ENCODE peak calls at places on chromosomes 5 and 9, in six cellular contexts. T, B, R, J, M and X are unnamed samples.

GRCh38 chr5:148011407-148012124 is 52.2 kb upstream of the SPINK5 start:
- DNase-seq in T (no peak), B (no peak), R (peak; percentile 66), J (no peak), M (no peak), X (no peak)

GRCh38 chr9:126915281-126915816 is 767 bp downstream of the RALGPS1 start:
- DNase-seq in T (no peak), B (peak; percentile 70), R (no peak), J (peak; percentile 33), M (no peak), X (no peak)

GRCh38 chr5:39650234-39650816 is 225.5 kb upstream of the DAB2 start:
- DNase-seq in T (no peak), B (no peak), R (peak; percentile 59), J (no peak), M (no peak), X (no peak)

GRCh38 chr5:154031923-154032489 is 6.7 kb downstream of the FAM114A2 start:
- DNase-seq in T (no peak), B (no peak), R (no peak), J (no peak), M (no peak), X (no peak)

GRCh38 chr5:143403607-143404415 is at the start of gene NR3C1:
- DNase-seq in T (peak; percentile 70), B (peak; percentile 94), R (peak; percentile 88), J (peak; percentile 50), M (peak; percentile 84), X (peak; percentile 25)

GRCh38 chr9:2234371-2234893 is 219.3 kb downstream of the SMARCA2 start:
- DNase-seq in T (no peak), B (peak; percentile 71), R (peak; percentile 46), J (no peak), M (no peak), X (no peak)

GRCh38 chr9:127826253-127826913 is 23.7 kb downstream of the FPGS start:
- DNase-seq in T (no peak), B (no peak), R (no peak), J (no peak), M (no peak), X (no peak)

GRCh38 chr9:21576331-21577189 is 94.4 kb upstream of the IFNE start:
- DNase-seq in T (no peak), B (no peak), R (peak; percentile 98), J (no peak), M (peak; percentile 75), X (no peak)

GRCh38 chr9:91089405-91090131 is 272.1 kb downstream of the AUH start:
- DNase-seq in T (no peak), B (peak; percentile 74), R (peak; percentile 73), J (no peak), M (peak; percentile 43), X (no peak)

GRCh38 chr5:40333459-40334241 is 346.1 kb upstream of the PTGER4 start:
- DNase-seq in T (no peak), B (no peak), R (peak; percentile 56), J (no peak), M (no peak), X (no peak)

GRCh38 chr9:100011062-100011681 is 87.6 kb downstream of the ERP44 start:
- DNase-seq in T (peak; percentile 40), B (no peak), R (peak; percentile 59), J (peak; percentile 24), M (peak; percentile 8), X (no peak)

GRCh38 chr5:157213527-157214243 is 33.0 kb downstream of the ITK start:
- DNase-seq in T (no peak), B (no peak), R (no peak), J (no peak), M (no peak), X (no peak)

GRCh38 chr5:133480866-133481265 is 131.5 kb downstream of the FSTL4 start:
- DNase-seq in T (no peak), B (no peak), R (no peak), J (no peak), M (no peak), X (no peak)

GRCh38 chr5:143134900-143135299 is 268.6 kb downstream of the NR3C1 start:
- DNase-seq in T (no peak), B (no peak), R (no peak), J (no peak), M (no peak), X (no peak)

GRCh38 chr5:108661590-108662219 is 86.0 kb upstream of the FER start:
- DNase-seq in T (no peak), B (no peak), R (peak; percentile 22), J (no peak), M (peak; percentile 12), X (no peak)

GRCh38 chr5:78586251-78586650 is 62.3 kb downstream of the LHFPL2 start:
- DNase-seq in T (no peak), B (no peak), R (peak; percentile 96), J (no peak), M (peak; percentile 90), X (no peak)

GRCh38 chr5:156379198-156379597 is 52.2 kb downstream of the SGCD start:
- DNase-seq in T (no peak), B (no peak), R (no peak), J (no peak), M (no peak), X (no peak)

DNA sequence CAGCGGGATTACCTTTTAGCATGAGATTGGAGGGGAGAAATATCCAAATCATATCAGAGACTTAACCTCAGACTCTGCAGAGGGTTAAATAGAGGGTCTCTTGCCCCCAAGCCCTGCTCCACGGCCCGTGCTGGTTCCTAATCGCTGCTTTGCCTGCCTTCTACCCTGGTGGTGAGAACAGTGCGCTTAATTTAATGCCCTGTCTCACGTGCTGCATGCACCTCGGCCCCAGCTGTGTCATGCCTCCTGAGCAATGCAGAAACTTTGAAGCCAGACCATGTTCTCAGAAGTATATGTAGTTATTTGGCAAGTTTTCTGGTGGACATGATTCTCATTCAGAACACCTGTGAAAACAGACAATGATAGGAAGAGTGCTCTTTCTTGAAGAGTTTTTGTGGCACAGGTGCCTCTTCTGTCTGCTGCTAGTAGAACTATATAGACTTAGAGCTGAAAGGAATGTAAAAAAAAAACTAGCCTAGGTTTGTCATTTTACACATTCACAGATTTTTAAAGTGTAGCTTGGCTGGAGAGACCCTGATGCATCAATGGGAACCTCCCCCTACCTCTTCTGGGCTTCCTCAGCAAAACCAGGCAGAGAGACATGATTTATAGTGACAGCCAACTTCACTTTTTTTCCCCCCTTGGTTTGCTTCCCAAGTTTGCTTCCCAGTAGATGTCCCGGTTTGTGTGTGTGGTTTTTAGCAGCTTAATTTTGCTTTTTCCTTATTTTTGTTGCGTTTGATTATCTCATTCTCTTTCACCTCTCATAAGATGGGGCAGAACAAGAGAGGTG is 1.6 kb downstream of the OTULIN start:
- DNase-seq in T (peak; percentile 31), B (no peak), R (no peak), J (peak; percentile 46), M (no peak), X (no peak)
- TF ChIP-seq CTCF in T (no peak), B (no peak), R (peak; percentile 35), J (no peak), M (no peak), X (no peak)

DNA sequence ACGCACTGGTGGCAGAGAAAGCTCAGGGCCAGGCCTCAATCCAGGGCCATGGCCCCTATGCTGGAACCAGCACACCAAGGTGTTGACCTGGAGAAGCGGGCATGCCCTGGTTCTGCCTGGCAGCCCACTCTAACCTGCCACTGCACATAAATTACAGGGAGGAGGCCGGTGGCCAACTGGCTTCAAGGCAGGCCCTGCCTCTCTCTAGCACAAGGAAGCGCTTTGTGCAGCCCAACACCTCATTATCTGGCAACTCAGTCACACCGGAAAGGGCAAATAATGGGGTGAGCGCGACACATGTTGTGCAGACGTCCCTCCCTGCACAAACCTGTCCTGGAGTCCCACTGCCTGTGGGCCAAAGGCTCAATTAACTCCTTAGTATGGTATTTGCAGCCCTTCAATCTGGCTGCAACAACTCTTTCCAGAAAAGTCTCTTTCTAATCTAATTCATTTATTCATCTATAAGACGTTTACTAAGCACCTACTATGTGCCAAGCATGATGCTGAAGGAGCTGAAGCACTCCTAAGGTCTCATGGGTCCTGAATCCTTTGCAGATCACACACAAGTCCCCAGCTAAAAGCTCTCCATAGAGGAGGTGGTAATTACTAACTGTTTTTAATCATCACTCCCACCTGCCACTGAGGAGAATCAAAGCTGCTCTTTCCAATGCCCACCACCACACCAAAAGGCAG is 24.9 kb downstream of the SHB start:
- DNase-seq in T (no peak), B (no peak), R (no peak), J (no peak), M (no peak), X (no peak)
- TF ChIP-seq CTCF in T (no peak), B (no peak), R (no peak), J (no peak), M (no peak), X (no peak)

GRCh38 chr5:149267241-149267973 is 4.3 kb upstream of the AFAP1L1 start:
- DNase-seq in T (no peak), B (no peak), R (no peak), J (no peak), M (no peak), X (no peak)

GRCh38 chr5:149268928-149269557 is 2.6 kb upstream of the AFAP1L1 start:
- DNase-seq in T (no peak), B (no peak), R (peak; percentile 74), J (peak; percentile 67), M (no peak), X (no peak)

GRCh38 chr5:149262315-149262714 is 9.3 kb upstream of the AFAP1L1 start:
- DNase-seq in T (no peak), B (no peak), R (no peak), J (no peak), M (no peak), X (no peak)

GRCh38 chr5:149264432-149265069 is 7.1 kb upstream of the AFAP1L1 start:
- DNase-seq in T (peak; percentile 38), B (no peak), R (no peak), J (peak; percentile 23), M (no peak), X (no peak)

DNA sequence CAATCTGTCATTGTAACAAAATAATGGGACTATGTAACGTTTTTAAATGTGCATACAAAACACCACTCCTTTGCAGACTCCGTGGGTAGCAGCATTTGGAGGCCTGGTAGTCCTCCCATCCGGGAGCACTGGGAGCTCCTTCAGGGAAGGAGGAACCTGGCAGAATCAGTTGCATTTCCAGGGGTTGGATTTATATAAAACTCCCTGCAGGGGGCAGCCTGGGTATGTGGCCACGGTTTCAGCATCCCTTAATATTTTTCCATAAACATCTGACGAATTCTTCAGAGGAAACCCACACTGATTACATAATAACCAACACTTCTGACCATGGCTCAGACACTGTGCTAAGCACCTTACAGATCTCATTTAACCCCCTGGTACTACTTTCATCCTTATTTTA is 6.1 kb upstream of the AFAP1L1 start:
- DNase-seq in T (no peak), B (no peak), R (peak; percentile 57), J (peak; percentile 22), M (peak; percentile 15), X (no peak)
- TF ChIP-seq CTCF in T (peak; percentile 34), B (peak; percentile 21), R (peak; percentile 48), J (peak; percentile 50), M (peak; percentile 46), X (no peak)

GRCh38 chr9:76757274-76757673 is 7.0 kb upstream of the PCA3 start:
- DNase-seq in T (no peak), B (no peak), R (no peak), J (no peak), M (no peak), X (no peak)

GRCh38 chr9:76764138-76764537 is at the start of gene PCA3:
- DNase-seq in T (no peak), B (no peak), R (no peak), J (no peak), M (no peak), X (no peak)

GRCh38 chr9:76758476-76758875 is 5.8 kb upstream of the PCA3 start:
- DNase-seq in T (no peak), B (no peak), R (peak; percentile 64), J (no peak), M (no peak), X (no peak)

GRCh38 chr9:76759726-76760125 is 4.5 kb upstream of the PCA3 start:
- DNase-seq in T (no peak), B (no peak), R (no peak), J (no peak), M (no peak), X (no peak)

GRCh38 chr9:76761448-76761847 is 2.8 kb upstream of the PCA3 start:
- DNase-seq in T (no peak), B (no peak), R (peak; percentile 34), J (peak; percentile 11), M (no peak), X (no peak)
- TF ChIP-seq CTCF in T (peak; percentile 51), B (peak; percentile 25), R (peak; percentile 45), J (peak; percentile 50), M (peak; percentile 32), X (no peak)